ENCODE peak calls at places on chromosomes 16 and 17, in nine cellular contexts. B is body of pancreas; T is colonic mucosa; J is IMR-90; U is SJSA1; L is uterus; R is cardiac muscle cell; N is brain microvascular endothelial cell; H is naive thymus-derived CD4-positive, alpha-beta T cell. I is an unnamed sample.
A peak's percentile ranks its signal among the peaks of the same experiment; 100 is the strongest.

GRCh38 chr17:79983456-79983855 is 52.2 kb downstream of the TBC1D16 start:
- DNase-seq in J (no peak), B (peak; percentile 4), L (no peak), R (peak; percentile 25), N (no peak), U (no peak), H (no peak), T (no peak), I (no peak)

GRCh38 chr16:17921357-17921978 is 415.1 kb downstream of the NPIPA8 start:
- DNase-seq in J (no peak), H (no peak), R (no peak), U (peak; percentile 22), B (peak; percentile 47), N (no peak), T (peak; percentile 72), L (no peak), I (no peak)

GRCh38 chr17:69466451-69466850 is 52.0 kb downstream of the MAP2K6 start:
- DNase-seq in T (no peak), J (no peak), B (no peak), U (no peak), N (no peak), L (no peak), R (no peak), H (no peak), I (no peak)

GRCh38 chr17:40443196-40443987 is at the start of gene IGFBP4:
- DNase-seq in N (no peak), T (peak; percentile 86), R (peak; percentile 86), L (peak; percentile 88), H (peak; percentile 42), B (peak; percentile 75), U (peak; percentile 64), J (peak; percentile 71), I (peak; percentile 86)

GRCh38 chr17:63956296-63956920 is 16.3 kb downstream of the SCN4A start:
- DNase-seq in L (no peak), U (no peak), N (peak; percentile 49), R (no peak), T (no peak), B (no peak), H (no peak), J (peak; percentile 74), I (no peak)

GRCh38 chr17:80539022-80539421 is 5.6 kb upstream of the RPTOR start:
- DNase-seq in N (no peak), U (no peak), B (no peak), J (no peak), L (no peak), H (no peak), T (no peak), R (no peak), I (no peak)

GRCh38 chr17:45971698-45972141 is 27.3 kb upstream of the STH start:
- DNase-seq in T (no peak), H (no peak), R (no peak), J (no peak), U (no peak), N (no peak), L (no peak), B (no peak), I (no peak)

GRCh38 chr17:82648761-82649474 is 674 bp upstream of the WDR45B start:
- DNase-seq in H (no peak), R (no peak), T (peak; percentile 57), L (peak; percentile 75), N (no peak), B (peak; percentile 43), U (peak; percentile 51), J (no peak), I (peak; percentile 69)

DNA sequence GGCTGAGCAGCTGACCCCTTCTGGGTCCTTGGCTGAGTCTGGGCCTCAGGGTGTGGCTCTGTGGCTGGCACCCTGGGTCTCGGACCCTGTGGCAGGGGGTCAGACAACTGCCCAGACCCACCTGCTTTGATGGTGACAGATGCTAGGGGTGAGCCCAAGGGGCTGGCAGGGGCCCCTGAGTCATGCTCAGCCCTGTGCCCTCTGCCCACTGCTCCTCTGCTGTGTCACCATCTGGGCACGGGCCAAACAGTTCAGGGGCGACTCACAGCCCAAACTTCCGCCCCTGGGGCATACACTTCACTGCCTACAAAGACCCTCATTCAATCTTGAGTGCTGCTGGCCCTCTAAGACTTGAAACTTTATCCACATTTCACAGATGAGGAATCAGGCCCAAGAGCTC is 5.7 kb downstream of the ADGRG1 start:
- DNase-seq in R (no peak), J (peak; percentile 54), H (no peak), L (no peak), T (no peak), U (no peak), N (no peak), B (peak; percentile 41), I (no peak)
- H3K27ac ChIP-seq in R (no peak overlapping the region), J (no peak overlapping the region), H (no peak overlapping the region), L (peak overlapping the region; percentile 43), T (no peak overlapping the region), U (no peak overlapping the region), N (no peak overlapping the region), B (peak overlapping the region; percentile 22), I (no peak overlapping the region)

DNA sequence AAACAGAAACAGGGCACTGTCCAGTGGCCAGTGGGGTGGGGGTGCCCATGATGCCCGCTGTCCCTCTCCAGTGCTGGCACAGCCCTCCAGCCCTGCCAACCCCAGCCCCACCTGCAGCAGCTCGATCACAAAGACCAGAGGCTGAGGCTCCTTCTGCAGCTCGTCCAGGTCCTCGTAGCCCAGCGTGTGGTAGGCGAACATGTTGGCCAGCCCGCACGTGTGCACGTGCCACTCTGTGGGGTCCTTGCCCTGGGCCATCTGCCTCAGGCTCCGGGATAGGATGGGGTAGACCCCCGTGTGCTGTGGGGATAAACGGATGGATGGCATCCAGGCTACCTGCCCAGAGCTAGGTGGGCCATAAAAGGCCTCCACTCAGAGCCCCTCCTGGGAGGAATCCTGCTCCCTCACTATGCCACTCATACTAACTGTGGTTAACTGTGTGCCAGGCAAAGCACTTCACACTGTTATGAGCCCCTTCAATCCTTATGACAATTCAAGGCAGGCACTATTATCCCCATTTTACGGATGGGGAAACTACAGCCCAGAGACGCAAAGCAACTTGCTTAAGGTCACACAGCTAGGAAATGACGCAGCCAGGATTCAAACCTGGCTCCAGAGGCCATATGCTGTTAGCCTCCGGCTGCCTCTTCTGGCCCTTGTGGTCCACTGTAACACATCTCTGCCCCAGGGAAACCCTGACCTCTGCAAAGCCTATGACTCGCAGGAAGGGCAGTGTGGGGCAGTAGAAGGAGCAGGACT is 6.5 kb downstream of the AIPL1 start:
- DNase-seq in T (no peak), U (no peak), H (no peak), J (no peak), L (no peak), B (no peak), N (no peak), R (no peak), I (no peak)
- H3K27ac ChIP-seq in T (no peak overlapping the region), U (no peak overlapping the region), H (no peak overlapping the region), J (no peak overlapping the region), L (no peak overlapping the region), B (no peak overlapping the region), N (no peak overlapping the region), R (no peak overlapping the region), I (no peak overlapping the region)

GRCh38 chr17:8985054-8985701 is 19.7 kb upstream of the PIK3R5 start:
- DNase-seq in N (no peak), L (no peak), H (no peak), U (no peak), T (no peak), B (no peak), J (no peak), R (no peak), I (no peak)

GRCh38 chr17:8991514-8992285 is 26.2 kb upstream of the PIK3R5 start:
- DNase-seq in N (peak; percentile 28), R (peak; percentile 72), B (peak; percentile 71), H (peak; percentile 34), T (peak; percentile 74), J (peak; percentile 57), L (peak; percentile 66), U (peak; percentile 28), I (peak; percentile 25)

GRCh38 chr17:8988263-8988662 is 22.8 kb upstream of the PIK3R5 start:
- DNase-seq in L (no peak), B (no peak), N (no peak), H (no peak), T (no peak), U (no peak), J (no peak), R (no peak), I (no peak)

GRCh38 chr17:8981443-8981842 is 15.9 kb upstream of the PIK3R5 start:
- DNase-seq in H (no peak), U (no peak), L (no peak), N (no peak), B (no peak), J (no peak), T (no peak), R (no peak), I (no peak)

GRCh38 chr17:8986295-8986694 is 20.8 kb upstream of the PIK3R5 start:
- DNase-seq in J (no peak), B (no peak), H (no peak), L (no peak), U (no peak), T (no peak), R (no peak), N (no peak), I (no peak)
- H3K27ac ChIP-seq in J (no peak overlapping the region), B (no peak overlapping the region), H (no peak overlapping the region), L (no peak overlapping the region), U (no peak overlapping the region), T (no peak overlapping the region), R (no peak overlapping the region), N (no peak overlapping the region), I (no peak overlapping the region)

DNA sequence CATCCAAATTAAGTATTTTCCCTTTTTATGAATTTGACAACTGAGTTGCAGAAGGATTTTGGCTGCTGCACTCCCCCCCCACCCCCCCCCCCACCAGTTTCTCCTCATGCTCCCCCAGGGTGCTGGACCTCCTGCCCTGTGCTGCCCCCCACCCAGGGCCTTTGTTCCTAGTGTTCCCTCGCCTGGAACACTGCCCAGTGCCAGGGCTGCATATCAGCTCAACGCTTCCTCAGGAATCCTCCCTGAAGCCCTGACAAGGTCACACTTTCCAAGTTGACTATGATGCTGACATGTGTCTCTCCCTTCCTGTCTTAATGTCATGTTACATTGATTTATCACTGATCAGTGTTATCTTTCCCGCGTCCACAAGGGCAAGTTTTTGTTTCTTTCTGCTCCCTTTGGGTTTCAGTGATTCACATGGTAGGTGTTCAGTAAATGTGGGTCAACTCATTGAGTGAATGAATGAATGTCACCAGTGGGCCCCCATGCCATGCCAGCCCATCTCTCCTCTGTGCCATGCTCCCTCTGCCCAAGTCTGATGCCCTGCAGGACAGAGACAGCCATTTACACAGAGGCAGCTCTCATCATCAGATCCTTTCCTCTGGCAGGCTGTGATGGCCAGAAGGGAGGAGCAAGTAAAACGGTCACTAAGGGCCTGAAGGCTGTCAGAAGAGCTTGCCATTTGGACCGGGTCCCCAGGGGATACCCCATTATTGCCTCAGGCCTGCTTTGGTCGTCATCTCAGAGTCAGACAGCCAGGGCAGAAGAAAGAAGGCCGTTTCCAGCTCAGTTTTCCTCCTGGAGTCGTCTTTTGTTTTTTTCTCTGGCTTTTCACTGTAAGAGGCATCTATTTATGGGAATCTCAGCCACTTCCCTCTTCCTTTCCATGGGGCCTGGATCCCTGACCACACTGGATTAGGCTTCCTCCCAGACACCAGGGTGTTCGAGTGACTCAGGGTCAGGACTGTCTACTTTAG is 386.2 kb downstream of the SNX29 start:
- DNase-seq in N (no peak), R (peak; percentile 12), L (peak; percentile 33), B (peak; percentile 15), T (peak; percentile 27), H (no peak), U (no peak), J (peak; percentile 17), I (peak; percentile 71)
- H3K27ac ChIP-seq in N (no peak overlapping the region), R (no peak overlapping the region), L (peak overlapping the region; percentile 12), B (no peak overlapping the region), T (no peak overlapping the region), H (no peak overlapping the region), U (no peak overlapping the region), J (no peak overlapping the region), I (peak overlapping the region; percentile 60)